ENCODE peak calls at places on chromosomes 1 and 21, in four cellular contexts. F is HCT116, C is uterus, E is left ventricle myocardium inferior. O is an unnamed sample. For H3K4me1, the result is how much of the 10 kb centered on the place peaks cover.

GRCh38 chr1:152870831-152871730 is 7.0 kb upstream of the SMCP start:
- DNase-seq in F (peak), C (no peak), E (no peak), O (no peak)

GRCh38 chr1:209527993-209528392 is 55.5 kb upstream of the CAMK1G start:
- DNase-seq in F (no peak), C (no peak), E (no peak), O (no peak)

GRCh38 chr1:221098462-221099406 is 219.5 kb downstream of the HLX start:
- DNase-seq in F (no peak), C (no peak), E (no peak), O (no peak)

GRCh38 chr1:24118410-24119242 is 6.7 kb upstream of the MYOM3 start:
- DNase-seq in F (no peak), C (no peak), E (no peak), O (no peak)

GRCh38 chr1:199242162-199242561 is 603.3 kb downstream of the PTPRC start:
- DNase-seq in F (no peak), C (no peak), E (no peak), O (no peak)

GRCh38 chr1:209208648-209209047 is 374.9 kb upstream of the CAMK1G start:
- DNase-seq in F (no peak), C (no peak), E (no peak), O (no peak)

GRCh38 chr1:188359315-188359714 is 1530.6 kb downstream of the PLA2G4A start:
- DNase-seq in F (no peak), C (no peak), E (no peak), O (no peak)

GRCh38 chr21:34613679-34614442 is 1.1 kb downstream of the RCAN1 start:
- DNase-seq in F (no peak), C (no peak), E (no peak), O (no peak)

GRCh38 chr1:43834280-43835140 is 99.1 kb upstream of the ARTN start:
- DNase-seq in F (no peak), C (no peak), E (no peak), O (no peak)

GRCh38 chr1:27296773-27297214 is 25.2 kb upstream of the TMEM222 start:
- DNase-seq in F (peak), C (peak), E (peak), O (peak)

GRCh38 chr1:59597420-59598199 is 217.1 kb upstream of the HOOK1 start:
- DNase-seq in F (no peak), C (no peak), E (no peak), O (no peak)

GRCh38 chr1:40740039-40740991 is 43.3 kb upstream of the KCNQ4 start:
- DNase-seq in F (no peak), C (peak), E (no peak), O (no peak)

GRCh38 chr1:109253803-109254620 is 4.7 kb downstream of the CELSR2 start:
- DNase-seq in F (no peak), C (no peak), E (no peak), O (no peak)

GRCh38 chr1:222785553-222785952 is 29.3 kb upstream of the DISP1 start:
- DNase-seq in F (no peak), C (no peak), E (no peak), O (no peak)

GRCh38 chr1:155254228-155254713 is 1.0 kb downstream of the ENTREP3 start:
- DNase-seq in F (no peak), C (no peak), E (no peak), O (no peak)
- H3K4me3 ChIP-seq in F (peak), C (peak), E (peak), O (peak)

GRCh38 chr21:37459575-37459974 is 93.0 kb downstream of the DYRK1A start:
- DNase-seq in F (no peak), C (no peak), E (no peak), O (no peak)
- H3K4me1 ChIP-seq in F (under half), C (under half), E (half or more), O (under half)

GRCh38 chr1:204834329-204834728 is 36.3 kb upstream of the NFASC start:
- DNase-seq in F (no peak), C (no peak), E (no peak), O (no peak)

GRCh38 chr1:204830671-204831585 is 39.7 kb upstream of the NFASC start:
- DNase-seq in F (no peak), C (no peak), E (no peak), O (no peak)

GRCh38 chr1:204828352-204828850 is 42.3 kb upstream of the NFASC start:
- DNase-seq in F (no peak), C (peak), E (peak), O (no peak)

GRCh38 chr1:204826970-204827369 is 43.7 kb upstream of the NFASC start:
- DNase-seq in F (no peak), C (no peak), E (no peak), O (no peak)

DNA sequence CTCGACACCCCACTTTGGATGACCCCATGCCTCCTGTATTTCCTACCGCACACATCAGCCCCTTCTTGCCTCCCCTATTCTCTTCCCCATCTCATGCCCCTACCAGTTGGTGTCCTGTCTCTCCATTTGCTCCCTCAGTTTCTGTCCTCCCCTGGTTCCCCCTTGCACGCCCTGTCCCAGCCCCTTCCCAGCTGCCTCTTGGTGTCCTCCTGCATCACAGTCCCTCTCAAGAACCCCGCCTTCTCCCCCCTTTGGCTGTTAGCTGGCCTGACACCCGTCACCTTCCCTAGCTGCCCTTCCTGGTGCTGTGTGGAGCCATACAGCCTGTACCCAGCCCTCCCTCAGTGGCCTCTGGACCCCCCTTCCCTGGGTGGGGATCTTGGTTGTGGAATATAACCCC is 41.5 kb upstream of the NFASC start:
- DNase-seq in F (no peak), C (no peak), E (no peak), O (no peak)
- TF ChIP-seq CTCF in F (no peak), C (no peak), E (no peak), O (no peak)

GRCh38 chr21:44932366-44933181 is 7.3 kb upstream of the SLX9 start:
- DNase-seq in F (no peak), C (no peak), E (peak), O (no peak)
- H3K4me3 ChIP-seq in F (no peak), C (no peak), E (peak), O (peak)

GRCh38 chr1:205440476-205441317 is 15.1 kb downstream of the BLACAT1 start:
- DNase-seq in F (peak), C (peak), E (peak), O (no peak)
- H3K4me1 ChIP-seq in F (half or more), C (under half), E (half or more), O (half or more)